ENCODE peak calls at places on chromosome 11, in four cellular contexts. Q, Z, D and U are unnamed samples.
A peak's percentile ranks its signal among the peaks of the same experiment; 100 is the strongest.

GRCh38 chr11:116170526-116171120 is 602.2 kb downstream of the BUD13 start:
- DNase-seq in Q (no peak), Z (no peak), D (no peak), U (no peak)

GRCh38 chr11:5203366-5203765 is 2.9 kb upstream of the OR51V1 start:
- DNase-seq in Q (no peak), Z (no peak), D (no peak), U (no peak)

GRCh38 chr11:57791321-57792059 is 29.9 kb downstream of the CTNND1 start:
- DNase-seq in Q (no peak), Z (no peak), D (peak; percentile 20), U (no peak)

GRCh38 chr11:7072401-7073028 is 16.3 kb upstream of the RBMXL2 start:
- DNase-seq in Q (no peak), Z (no peak), D (no peak), U (no peak)

GRCh38 chr11:33827206-33827605 is 52.9 kb upstream of the FBXO3 start:
- DNase-seq in Q (no peak), Z (no peak), D (no peak), U (no peak)

GRCh38 chr11:122330466-122330865 is 214.5 kb upstream of the BLID start:
- DNase-seq in Q (no peak), Z (no peak), D (no peak), U (no peak)

GRCh38 chr11:112157274-112157766 is 6.6 kb downstream of the IL18 start:
- DNase-seq in Q (no peak), Z (peak; percentile 42), D (no peak), U (no peak)

GRCh38 chr11:120186408-120186798 is 24.4 kb upstream of the OAF start:
- DNase-seq in Q (no peak), Z (no peak), D (no peak), U (no peak)

GRCh38 chr11:74849525-74850391 is 99.1 kb downstream of the XRRA1 start:
- DNase-seq in Q (no peak), Z (no peak), D (no peak), U (no peak)

GRCh38 chr11:115580927-115581680 is 76.9 kb upstream of the CADM1 start:
- DNase-seq in Q (no peak), Z (no peak), D (no peak), U (no peak)

GRCh38 chr11:19525276-19525675 is 187.4 kb upstream of the NAV2 start:
- DNase-seq in Q (no peak), Z (no peak), D (no peak), U (no peak)

GRCh38 chr11:64891880-64892279 is 13.5 kb upstream of the EHD1 start:
- DNase-seq in Q (no peak), Z (no peak), D (no peak), U (no peak)

GRCh38 chr11:86370922-86371614 is 3.6 kb upstream of the CCDC81 start:
- DNase-seq in Q (no peak), Z (no peak), D (no peak), U (no peak)

GRCh38 chr11:61516675-61517516 is 8.3 kb downstream of the LRRC10B start:
- DNase-seq in Q (peak; percentile 38), Z (peak; percentile 97), D (peak; percentile 51), U (peak; percentile 31)